ENCODE peak calls at places on chromosome 2, in seven cellular contexts. Q, J, G, C, P, U and D are unnamed samples.

GRCh38 chr2:25981596-25982272 is 563 bp downstream of the KIF3C start:
- DNase-seq in U (no peak), J (no peak), P (peak; percentile 25), C (no peak), Q (no peak), G (no peak), D (no peak)

GRCh38 chr2:166917433-166917832 is 29.2 kb downstream of the XIRP2 start:
- DNase-seq in P (no peak), Q (no peak), J (no peak), C (no peak), U (no peak), G (no peak), D (no peak)

GRCh38 chr2:181955010-181955409 is 30.6 kb upstream of the PPP1R1C start:
- DNase-seq in U (no peak), C (no peak), J (peak; percentile 86), Q (no peak), P (no peak), G (no peak), D (peak; percentile 81)

GRCh38 chr2:178404380-178404767 is 46.6 kb downstream of the PRKRA start:
- DNase-seq in C (no peak), G (no peak), Q (no peak), U (no peak), J (no peak), P (no peak), D (peak; percentile 72)

GRCh38 chr2:178819992-178820391 is 12.8 kb upstream of the TTN start:
- DNase-seq in Q (no peak), P (peak; percentile 7), J (no peak), G (no peak), U (no peak), C (no peak), D (no peak)

GRCh38 chr2:241110089-241110606 is 8.1 kb upstream of the MTERF4 start:
- DNase-seq in U (no peak), G (no peak), J (no peak), C (no peak), P (no peak), Q (no peak), D (no peak)

GRCh38 chr2:234674781-234675201 is 177.9 kb upstream of the ARL4C start:
- DNase-seq in Q (no peak), J (no peak), G (no peak), U (peak; percentile 34), C (no peak), P (no peak), D (no peak)

GRCh38 chr2:215746507-215747243 is 266.7 kb downstream of the MREG start:
- DNase-seq in G (no peak), P (no peak), C (no peak), J (no peak), U (no peak), Q (no peak), D (no peak)

GRCh38 chr2:73266061-73266891 is 18.0 kb downstream of the FBXO41 start:
- DNase-seq in Q (no peak), J (no peak), G (no peak), U (no peak), P (no peak), C (no peak), D (no peak)

GRCh38 chr2:233977296-233977837 is 60.2 kb downstream of the TRPM8 start:
- DNase-seq in J (no peak), Q (no peak), P (no peak), C (no peak), G (no peak), U (no peak), D (no peak)

GRCh38 chr2:36373149-36373880 is 17.7 kb downstream of the CRIM1 start:
- DNase-seq in U (no peak), J (no peak), G (peak; percentile 63), C (no peak), Q (no peak), P (peak; percentile 45), D (no peak)

GRCh38 chr2:32946314-32947075 is at the start of gene LTBP1:
- DNase-seq in G (peak; percentile 57), P (peak; percentile 62), C (peak; percentile 35), U (no peak), J (peak; percentile 45), Q (peak; percentile 85), D (no peak)

GRCh38 chr2:16167471-16168426 is 227.4 kb downstream of the MYCN start:
- DNase-seq in P (no peak), Q (no peak), G (peak; percentile 18), C (no peak), U (no peak), J (no peak), D (no peak)

GRCh38 chr2:179446475-179447141 is 182.0 kb upstream of the SESTD1 start:
- DNase-seq in J (no peak), P (no peak), C (no peak), Q (no peak), U (no peak), G (no peak), D (no peak)

GRCh38 chr2:203893386-203893785 is 25.8 kb downstream of the CTLA4 start:
- DNase-seq in U (no peak), P (no peak), G (no peak), J (no peak), C (no peak), Q (peak; percentile 32), D (no peak)

GRCh38 chr2:178205853-178206516 is 11.7 kb downstream of the OSBPL6 start:
- DNase-seq in U (peak; percentile 51), P (no peak), C (no peak), Q (no peak), J (no peak), G (no peak), D (no peak)

GRCh38 chr2:233041722-233042323 is 9.4 kb downstream of the NEU2 start:
- DNase-seq in U (no peak), C (no peak), Q (no peak), J (no peak), G (no peak), P (no peak), D (no peak)

GRCh38 chr2:29450823-29451222 is 335.6 kb downstream of the CLIP4 start:
- DNase-seq in G (no peak), J (no peak), U (no peak), C (no peak), Q (no peak), P (no peak), D (no peak)

GRCh38 chr2:184006998-184007397 is 591.3 kb upstream of the ZNF804A start:
- DNase-seq in Q (no peak), U (no peak), P (peak; percentile 80), G (no peak), C (no peak), J (no peak), D (no peak)

GRCh38 chr2:98465456-98466201 is 21.0 kb downstream of the INPP4A start:
- DNase-seq in P (peak; percentile 89), C (no peak), G (peak; percentile 70), Q (peak; percentile 81), U (no peak), J (no peak), D (peak; percentile 55)

GRCh38 chr2:197846120-197846519 is 41.7 kb downstream of the PLCL1 start:
- DNase-seq in P (no peak), U (no peak), J (no peak), Q (no peak), G (no peak), C (no peak), D (no peak)

GRCh38 chr2:40164736-40165502 is 287.0 kb downstream of the SLC8A1 start:
- DNase-seq in Q (peak; percentile 37), U (no peak), C (no peak), P (peak; percentile 1), G (no peak), J (no peak), D (no peak)

GRCh38 chr2:106781196-106781595 is 104.8 kb downstream of the ST6GAL2 start:
- DNase-seq in J (no peak), Q (no peak), G (no peak), U (no peak), P (peak; percentile 55), C (no peak), D (no peak)

DNA sequence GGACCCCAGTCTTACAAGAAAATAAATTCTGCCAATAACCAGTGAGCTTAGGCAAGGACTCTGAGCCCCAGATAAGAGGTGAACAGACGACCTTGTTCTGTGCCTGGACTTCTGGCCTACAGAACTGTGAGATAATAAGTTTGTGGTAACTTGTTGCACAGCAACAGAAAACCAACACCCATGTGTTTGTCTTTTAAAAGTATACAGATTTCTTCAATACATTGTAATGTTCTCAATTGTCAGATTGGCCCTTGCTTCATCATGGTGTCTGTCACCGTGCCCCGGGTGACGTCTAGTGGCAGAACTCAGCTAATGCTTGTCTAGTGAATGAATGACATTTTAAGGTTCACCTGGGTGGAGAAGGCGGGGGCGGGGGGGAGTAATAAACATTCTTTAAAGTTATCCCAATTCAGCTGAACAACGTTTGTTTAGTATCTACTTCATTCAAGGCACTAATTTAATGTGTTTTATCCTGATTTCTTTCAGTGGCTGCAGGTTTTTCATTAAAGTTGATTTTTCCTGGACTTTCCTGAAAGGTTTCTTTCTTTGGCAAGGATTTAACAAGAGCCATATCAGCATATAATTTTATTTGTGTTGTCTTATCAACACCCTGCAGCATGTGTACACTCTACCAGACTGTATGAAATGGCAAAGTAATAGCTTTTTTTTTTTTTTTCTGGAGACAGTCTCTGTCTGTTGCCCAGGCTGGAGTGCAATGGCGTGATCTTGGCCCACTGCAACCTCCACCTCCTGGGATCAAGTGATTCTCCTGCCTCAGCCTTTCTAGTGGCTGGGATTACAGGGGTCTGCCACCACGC is 123.8 kb upstream of the DLX2 start:
- DNase-seq in Q (no peak), C (no peak), P (no peak), J (no peak), U (no peak), G (no peak), D (no peak)
- H3K4me3 ChIP-seq in Q (no peak overlapping the region), C (no peak overlapping the region), P (no peak overlapping the region), J (no peak overlapping the region), U (no peak overlapping the region), G (no peak overlapping the region), D (no peak overlapping the region)

GRCh38 chr2:200377143-200377773 is 70.8 kb downstream of the SPATS2L start:
- DNase-seq in U (no peak), P (no peak), J (no peak), G (no peak), C (no peak), Q (no peak), D (no peak)
- TF ChIP-seq CTCF in U (no peak), P (no peak), J (no peak), G (no peak), C (no peak), Q (no peak), D (no peak)

GRCh38 chr2:112626604-112627059 is 19.1 kb upstream of the SLC20A1 start:
- DNase-seq in U (no peak), G (peak; percentile 54), Q (peak; percentile 57), P (peak; percentile 53), C (no peak), J (no peak), D (no peak)
- H3K4me3 ChIP-seq in U (peak overlapping the region; percentile 9), G (no peak overlapping the region), Q (peak overlapping the region; percentile 34), P (no peak overlapping the region), C (peak overlapping the region; percentile 3), J (peak overlapping the region; percentile 38), D (peak overlapping the region; percentile 32)

GRCh38 chr2:163736433-163737168 is 793 bp upstream of the FIGN start:
- DNase-seq in U (no peak), Q (peak; percentile 41), G (no peak), J (no peak), P (peak; percentile 37), C (no peak), D (no peak)
- TF ChIP-seq CTCF in U (peak; percentile 34), Q (peak; percentile 30), G (no peak), J (no peak), P (peak; percentile 19), C (peak; percentile 48), D (no peak)

GRCh38 chr2:140457483-140457882 is 1673.3 kb downstream of the LRP1B start:
- DNase-seq in C (no peak), J (no peak), P (no peak), U (no peak), Q (no peak), G (no peak), D (no peak)
- H3K4me3 ChIP-seq in C (no peak overlapping the region), J (no peak overlapping the region), P (no peak overlapping the region), U (no peak overlapping the region), Q (no peak overlapping the region), G (no peak overlapping the region), D (no peak overlapping the region)